ENCODE peak calls at places on chromosomes 13 and 19, in seven cellular contexts. I, A, J, Y, O, X and E are unnamed samples.

GRCh38 chr19:45114116-45114515 is 21.1 kb downstream of the PPP1R37 start:
- DNase-seq in O (no peak), X (no peak), I (no peak), A (no peak), J (no peak), Y (no peak), E (no peak)

GRCh38 chr13:48437381-48437780 is 24.5 kb upstream of the LPAR6 start:
- DNase-seq in J (no peak), X (peak), O (peak), I (peak), Y (no peak), A (peak), E (peak)

GRCh38 chr19:11125994-11126685 is 29.4 kb downstream of the SPC24 start:
- DNase-seq in O (peak), X (peak), A (peak), I (peak), Y (peak), J (peak), E (peak)

GRCh38 chr19:41323023-41323422 is 13.1 kb downstream of the CCDC97 start:
- DNase-seq in J (no peak), Y (no peak), I (peak), O (peak), A (no peak), X (peak), E (no peak)

GRCh38 chr13:110620596-110620995 is 5.3 kb downstream of the NAXD start:
- DNase-seq in I (no peak), X (no peak), Y (no peak), J (no peak), A (no peak), O (no peak), E (no peak)

GRCh38 chr13:113863511-113864302 is at the start of gene GAS6:
- DNase-seq in I (peak), Y (no peak), J (peak), X (peak), A (peak), O (peak), E (no peak)

GRCh38 chr19:2455481-2456300 is 1.1 kb downstream of the LMNB2 start:
- DNase-seq in Y (peak), X (peak), O (peak), J (no peak), I (no peak), A (peak), E (no peak)

GRCh38 chr19:440391-441212 is 20.2 kb downstream of the SHC2 start:
- DNase-seq in Y (no peak), I (no peak), O (no peak), J (no peak), A (no peak), X (no peak), E (no peak)

GRCh38 chr13:109593230-109593629 is 193.2 kb downstream of the IRS2 start:
- DNase-seq in J (no peak), A (no peak), X (no peak), I (no peak), O (no peak), Y (no peak), E (no peak)

GRCh38 chr13:29830000-29830399 is 20.4 kb downstream of the UBL3 start:
- DNase-seq in X (no peak), A (no peak), Y (no peak), J (no peak), I (no peak), O (no peak), E (no peak)

GRCh38 chr13:82878536-82878935 is 1003.7 kb downstream of the SLITRK1 start:
- DNase-seq in I (no peak), O (no peak), J (no peak), A (no peak), X (no peak), Y (no peak), E (no peak)

GRCh38 chr19:55666343-55667005 is 8.6 kb upstream of the EPN1 start:
- DNase-seq in X (no peak), J (no peak), O (no peak), I (no peak), A (no peak), Y (no peak), E (no peak)

GRCh38 chr19:38321646-38322323 is 2.1 kb downstream of the KCNK6 start:
- DNase-seq in J (no peak), A (no peak), O (peak), Y (no peak), I (peak), X (peak), E (no peak)

GRCh38 chr19:40348961-40349507 is 539 bp downstream of the PLD3 start:
- DNase-seq in J (no peak), X (no peak), O (peak), I (no peak), A (no peak), Y (no peak), E (no peak)

GRCh38 chr13:99265823-99266426 is 7.7 kb upstream of the GPR18 start:
- DNase-seq in O (no peak), I (no peak), X (no peak), Y (no peak), J (no peak), A (no peak), E (no peak)

GRCh38 chr19:491146-491741 is 5.0 kb upstream of the MADCAM1 start:
- DNase-seq in I (no peak), X (peak), O (no peak), J (no peak), Y (no peak), A (no peak), E (no peak)

GRCh38 chr13:97254809-97255208 is 32.7 kb downstream of the MBNL2 start:
- DNase-seq in I (no peak), O (no peak), A (no peak), X (no peak), Y (no peak), J (no peak), E (no peak)

GRCh38 chr13:113971471-113972231 is 2.2 kb downstream of the C13orf46 start:
- DNase-seq in A (no peak), J (no peak), O (no peak), I (no peak), X (no peak), Y (no peak), E (no peak)

GRCh38 chr19:42116308-42117075 is 15.8 kb downstream of the POU2F2 start:
- DNase-seq in I (no peak), J (no peak), X (no peak), O (no peak), Y (no peak), A (no peak), E (no peak)

GRCh38 chr19:28633223-28634030 is 579.5 kb downstream of the UQCRFS1 start:
- DNase-seq in O (peak), A (no peak), Y (no peak), X (no peak), J (no peak), I (no peak), E (no peak)

GRCh38 chr19:56193981-56194380 is 3.6 kb downstream of the ZSCAN5B start:
- DNase-seq in O (no peak), X (no peak), A (no peak), Y (no peak), I (no peak), J (no peak), E (no peak)

GRCh38 chr13:24071423-24072075 is 89.0 kb upstream of the SPATA13 start:
- DNase-seq in J (no peak), A (no peak), I (peak), X (no peak), Y (no peak), O (no peak), E (no peak)

GRCh38 chr13:111393221-111393790 is 72.9 kb downstream of the TEX29 start:
- DNase-seq in A (peak), O (no peak), I (no peak), Y (no peak), X (no peak), J (no peak), E (no peak)

GRCh38 chr19:8210660-8211101 is 1.5 kb downstream of the CERS4 start:
- DNase-seq in Y (peak), O (no peak), I (no peak), J (no peak), X (no peak), A (no peak), E (no peak)

GRCh38 chr19:4831351-4832340 is at the start of gene TICAM1:
- DNase-seq in Y (peak), X (peak), J (peak), A (peak), I (peak), O (peak), E (peak)

GRCh38 chr19:40612831-40613668 is 11.9 kb downstream of the LTBP4 start:
- DNase-seq in X (peak), Y (peak), I (peak), J (no peak), A (peak), O (peak), E (peak)

GRCh38 chr19:16541526-16542044 is 652 bp downstream of the CHERP start:
- DNase-seq in A (no peak), J (no peak), Y (no peak), X (no peak), O (no peak), I (no peak), E (no peak)

GRCh38 chr13:78638216-78638615 is 20.7 kb downstream of the OBI1 start:
- DNase-seq in J (no peak), A (no peak), O (no peak), X (no peak), Y (no peak), I (no peak), E (no peak)

GRCh38 chr13:75836441-75836840 is 200.3 kb downstream of the LMO7 start:
- DNase-seq in Y (no peak), I (no peak), J (no peak), A (peak), O (no peak), X (no peak), E (no peak)

GRCh38 chr19:18762125-18763023 is 28.7 kb downstream of the COMP start:
- DNase-seq in O (peak), Y (no peak), A (peak), I (peak), J (peak), X (peak), E (peak)

GRCh38 chr19:7083076-7083956 is 13.8 kb downstream of the ZNF557 start:
- DNase-seq in A (no peak), I (no peak), X (no peak), J (no peak), O (peak), Y (no peak), E (no peak)

GRCh38 chr13:73000027-73000674 is 58.7 kb upstream of the KLF5 start:
- DNase-seq in A (no peak), I (no peak), Y (no peak), O (no peak), X (no peak), J (no peak), E (no peak)

GRCh38 chr13:91722267-91722884 is 324.0 kb downstream of the GPC5 start:
- DNase-seq in Y (no peak), I (no peak), A (no peak), X (no peak), O (no peak), J (no peak), E (no peak)

GRCh38 chr13:41608779-41609178 is 151.4 kb downstream of the RGCC start:
- DNase-seq in J (no peak), Y (no peak), A (no peak), X (no peak), I (no peak), O (no peak), E (no peak)

GRCh38 chr13:73056054-73056962 is 2.5 kb upstream of the KLF5 start:
- DNase-seq in Y (no peak), O (no peak), J (no peak), X (no peak), I (no peak), A (no peak), E (no peak)

DNA sequence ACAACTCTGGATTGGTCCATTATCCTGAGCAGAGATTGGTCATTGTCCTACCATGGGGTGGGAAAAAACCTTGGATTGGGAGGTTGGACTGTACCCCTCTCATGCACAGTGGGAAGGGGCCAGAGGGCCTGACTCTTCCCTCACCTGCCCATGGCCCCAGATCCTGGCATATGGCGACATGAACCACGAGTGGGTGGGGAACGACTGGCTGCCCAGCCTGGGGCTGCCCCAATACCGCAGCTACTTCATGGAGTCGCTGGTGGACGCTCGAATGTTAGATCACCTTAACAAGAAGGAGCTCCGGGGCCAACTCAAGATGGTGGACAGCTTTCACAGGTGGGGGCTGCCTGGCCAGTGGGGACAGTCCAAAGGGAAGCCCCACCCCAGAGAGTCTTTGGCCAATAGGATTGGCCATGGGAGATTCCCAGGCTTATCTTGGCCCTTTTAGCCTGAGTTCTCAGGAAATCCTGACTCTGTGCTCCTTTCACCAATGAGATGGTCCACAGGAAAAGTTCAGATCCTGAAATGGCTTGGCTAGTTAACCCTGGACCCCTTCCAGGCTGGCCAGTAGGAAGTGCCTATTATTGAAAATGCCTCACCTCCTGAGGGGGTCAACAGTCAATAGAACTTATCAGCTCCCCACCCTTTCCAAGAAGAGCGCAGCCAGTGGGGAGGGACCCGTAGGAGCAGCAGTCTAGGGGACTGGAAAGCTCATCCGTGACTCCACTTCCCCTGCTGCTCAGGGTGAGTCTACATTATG is 7.1 kb downstream of the HRC start:
- DNase-seq in I (peak), J (no peak), Y (no peak), X (no peak), A (no peak), O (peak), E (no peak)
- H3K4me3 ChIP-seq in I (no peak), J (peak), Y (no peak), X (no peak), A (peak), O (no peak), E (no peak)

GRCh38 chr19:43524922-43525835 is 1.8 kb downstream of the ETHE1 start:
- DNase-seq in Y (peak), X (peak), I (peak), J (peak), A (peak), O (peak), E (peak)

GRCh38 chr19:43527860-43528622 is 1.0 kb upstream of the ETHE1 start:
- DNase-seq in A (no peak), X (peak), O (peak), J (no peak), I (peak), Y (no peak), E (no peak)

GRCh38 chr19:43525836-43526771 is 897 bp downstream of the ETHE1 start:
- DNase-seq in I (no peak), O (peak), J (peak), X (peak), Y (peak), A (peak), E (no peak)

GRCh38 chr19:43522929-43523328 is 4.1 kb downstream of the ETHE1 start:
- DNase-seq in Y (no peak), I (no peak), O (no peak), A (no peak), X (no peak), J (no peak), E (no peak)

GRCh38 chr19:43526884-43527859 is at the start of gene ETHE1:
- DNase-seq in J (peak), O (peak), Y (peak), I (peak), X (peak), A (peak), E (peak)
- TF ChIP-seq POLR2A in J (peak), O (peak), Y (peak), I (peak), X (peak), A (no peak), E (no peak)

DNA sequence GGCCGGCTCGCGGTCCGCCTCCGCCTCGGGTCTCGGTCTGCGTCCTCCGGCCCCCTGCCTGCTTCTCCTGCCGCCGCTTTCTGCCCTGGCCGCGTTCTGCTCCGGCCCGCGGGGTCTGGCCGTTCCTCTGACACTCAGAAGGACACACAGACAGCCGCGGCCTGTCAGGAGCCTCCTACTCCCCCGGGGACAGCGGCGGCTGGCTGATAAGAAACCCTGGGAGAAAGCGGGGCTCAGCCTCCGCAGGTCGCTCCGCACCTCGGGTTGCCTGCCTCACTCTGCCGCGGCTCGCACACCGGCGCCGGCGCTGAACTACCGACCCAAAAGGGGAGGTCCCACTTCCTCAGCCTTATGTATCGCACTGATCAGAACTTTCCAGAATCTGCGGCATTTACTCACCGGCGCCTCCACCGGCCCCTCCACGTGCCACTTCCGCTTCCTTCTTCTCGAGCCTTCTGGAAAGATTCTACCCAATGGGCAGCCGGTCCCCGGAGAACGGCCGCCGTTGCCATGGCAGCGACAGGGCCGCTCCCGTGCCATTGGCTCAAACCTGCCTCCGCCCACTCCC is at the start of gene HSPH1:
- DNase-seq in X (peak), I (peak), J (peak), O (peak), Y (peak), A (peak), E (peak)
- TF ChIP-seq CTCF in X (no peak), I (no peak), J (no peak), O (no peak), Y (peak), A (no peak), E (no peak)

GRCh38 chr19:13026478-13026999 is 31.3 kb downstream of the NFIX start:
- DNase-seq in O (no peak), J (no peak), A (peak), I (no peak), Y (no peak), X (no peak), E (no peak)
- H3K4me3 ChIP-seq in O (no peak), J (peak), A (peak), I (peak), Y (no peak), X (peak), E (no peak)

GRCh38 chr13:106567421-106568224 is at the start of gene ARGLU1:
- DNase-seq in O (peak), Y (peak), I (peak), X (peak), J (peak), A (peak), E (peak)
- TF ChIP-seq POLR2A in O (peak), Y (peak), I (peak), X (peak), J (peak), A (no peak), E (no peak)

GRCh38 chr19:53657778-53658177 is 26.0 kb downstream of the DPRX start:
- DNase-seq in X (no peak), J (no peak), I (no peak), O (no peak), Y (no peak), A (no peak), E (no peak)
- TF ChIP-seq CTCF in X (no peak), J (no peak), I (no peak), O (no peak), Y (no peak), A (no peak), E (no peak)